ENCODE peak calls at places on chromosomes 3 and 15, in four cellular contexts. M is tibial artery; K is activated gamma-delta T cell treated with anti-CD3 and anti-CD28 coated beads, Interleukin-2, amount 50 U/mL, for 16 hours; Y is endothelial cell. J is an unnamed sample.

GRCh38 chr3:149603126-149604074 is 54.4 kb downstream of the WWTR1 start:
- DNase-seq in Y (no peak), K (no peak), M (no peak), J (no peak)

GRCh38 chr15:35910227-35910626 is 364.3 kb upstream of the DPH6 start:
- DNase-seq in Y (no peak), K (no peak), M (no peak), J (no peak)

GRCh38 chr3:32960404-32961160 is 9.1 kb downstream of the CCR4 start:
- DNase-seq in K (no peak), Y (no peak), M (no peak), J (no peak)

GRCh38 chr3:191068946-191069813 is 129.9 kb upstream of the OSTN start:
- DNase-seq in K (no peak), M (no peak), Y (no peak), J (no peak)

GRCh38 chr3:171753665-171754408 is 56.4 kb downstream of the PLD1 start:
- DNase-seq in K (no peak), M (no peak), Y (no peak), J (no peak)

GRCh38 chr3:11288021-11288491 is 15.9 kb downstream of the ATG7 start:
- DNase-seq in K (no peak), M (no peak), Y (no peak), J (no peak)

GRCh38 chr3:55557549-55557948 is 70.4 kb upstream of the WNT5A start:
- DNase-seq in K (no peak), M (no peak), Y (no peak), J (no peak)

GRCh38 chr3:73431136-73431933 is 193.4 kb downstream of the PDZRN3 start:
- DNase-seq in Y (no peak), K (no peak), M (no peak), J (no peak)

GRCh38 chr15:95300958-95301357 is 1029.5 kb upstream of the NR2F2 start:
- DNase-seq in Y (no peak), K (no peak), M (no peak), J (no peak)

GRCh38 chr3:49711489-49711888 is 8.0 kb downstream of the AMIGO3 start:
- DNase-seq in Y (no peak), M (no peak), K (no peak), J (no peak)

GRCh38 chr3:82033186-82033585 is 271.7 kb upstream of the GBE1 start:
- DNase-seq in Y (no peak), M (no peak), K (no peak), J (no peak)

GRCh38 chr3:105118905-105119304 is 247.8 kb upstream of the ALCAM start:
- DNase-seq in K (no peak), M (no peak), Y (no peak), J (no peak)

GRCh38 chr3:174002543-174002942 is 605.0 kb downstream of the NLGN1 start:
- DNase-seq in K (no peak), Y (peak; percentile 7), M (no peak), J (no peak)

GRCh38 chr15:73578036-73578435 is 55.2 kb downstream of the NPTN start:
- DNase-seq in M (no peak), K (no peak), Y (no peak), J (no peak)

GRCh38 chr3:169610888-169611291 is 52.6 kb downstream of the MECOM start:
- DNase-seq in K (no peak), Y (no peak), M (no peak), J (no peak)

GRCh38 chr15:55222588-55222987 is 25.8 kb upstream of the RSL24D1 start:
- DNase-seq in K (no peak), M (no peak), Y (no peak), J (no peak)

GRCh38 chr15:79243723-79244122 is 38.8 kb upstream of the ANKRD34C start:
- DNase-seq in Y (no peak), K (no peak), M (no peak), J (no peak)

GRCh38 chr3:42605550-42606173 is 5.2 kb downstream of the NKTR start:
- DNase-seq in Y (no peak), K (no peak), M (no peak), J (no peak)

GRCh38 chr15:92611995-92612745 is 43.4 kb downstream of the FAM174B start:
- DNase-seq in K (no peak), M (peak; percentile 57), Y (no peak), J (no peak)

GRCh38 chr3:64438837-64439236 is 213.6 kb upstream of the PRICKLE2 start:
- DNase-seq in M (no peak), Y (no peak), K (no peak), J (no peak)

GRCh38 chr3:121269389-121269788 is 276.4 kb downstream of the POLQ start:
- DNase-seq in K (no peak), M (no peak), Y (no peak), J (no peak)

GRCh38 chr3:49623071-49623470 is 51.1 kb upstream of the APEH start:
- DNase-seq in M (no peak), Y (no peak), K (no peak), J (no peak)

GRCh38 chr3:60198179-60198578 is 1053.1 kb downstream of the FHIT start:
- DNase-seq in M (no peak), Y (no peak), K (no peak), J (no peak)

GRCh38 chr3:183349421-183350157 is 78.8 kb downstream of the MCF2L2 start:
- DNase-seq in K (no peak), M (no peak), Y (no peak), J (peak; percentile 6)

GRCh38 chr3:183892610-183893214 is 8.0 kb upstream of the PARL start:
- DNase-seq in K (no peak), Y (no peak), M (no peak), J (no peak)

GRCh38 chr3:59163953-59164352 is 114.1 kb upstream of the CFAP20DC start:
- DNase-seq in M (no peak), K (no peak), Y (no peak), J (no peak)

GRCh38 chr15:90660195-90660995 is 56.8 kb upstream of the BLM start:
- DNase-seq in Y (no peak), K (peak; percentile 68), M (peak; percentile 93), J (no peak)

GRCh38 chr3:31358473-31359075 is 174.2 kb upstream of the STT3B start:
- DNase-seq in M (no peak), K (no peak), Y (no peak), J (no peak)

GRCh38 chr15:77565516-77565915 is 67.2 kb downstream of the LINGO1 start:
- DNase-seq in M (no peak), Y (no peak), K (no peak), J (no peak)

J was measured in NCI-H510A.